ENCODE peak calls at places on chromosomes 6 and 20, in seven cellular contexts. W is SJSA1, K is astrocyte of the cerebellum, G is fibroblast of lung, U is sciatic nerve, M is HFF-Myc, E is WTC11. A is an unnamed sample.

GRCh38 chr6:31796993-31797385 is 1.4 kb upstream of the VARS1 start:
- DNase-seq in W (no peak), K (no peak), G (no peak), U (no peak), M (no peak), E (no peak), A (no peak)

GRCh38 chr20:56833427-56833826 is 204.3 kb downstream of the TFAP2C start:
- DNase-seq in W (no peak), K (no peak), G (no peak), U (no peak), M (no peak), E (no peak), A (no peak)

GRCh38 chr20:10447028-10447427 is 11.9 kb downstream of the SLX4IP start:
- DNase-seq in W (no peak), K (peak), G (peak), U (no peak), M (peak), E (no peak), A (peak)

GRCh38 chr20:49508435-49509199 is 26.1 kb upstream of the KCNB1 start:
- DNase-seq in W (no peak), K (peak), G (peak), U (no peak), M (peak), E (no peak), A (peak)

GRCh38 chr6:129029778-129030177 is 146.8 kb downstream of the LAMA2 start:
- DNase-seq in W (no peak), K (no peak), G (no peak), U (no peak), M (no peak), E (no peak), A (peak)

GRCh38 chr6:15268130-15268908 is 22.4 kb downstream of the JARID2 start:
- DNase-seq in W (no peak), K (no peak), G (no peak), U (no peak), M (no peak), E (peak), A (no peak)

GRCh38 chr6:17867880-17868279 is 119.6 kb downstream of the KIF13A start:
- DNase-seq in W (peak), K (peak), G (peak), U (no peak), M (peak), E (no peak), A (peak)

GRCh38 chr20:17797163-17797562 is 97.4 kb downstream of the BANF2 start:
- DNase-seq in W (no peak), K (no peak), G (no peak), U (no peak), M (no peak), E (no peak), A (no peak)

GRCh38 chr6:45555981-45556771 is 178.4 kb upstream of the SUPT3H start:
- DNase-seq in W (no peak), K (no peak), G (peak), U (no peak), M (peak), E (no peak), A (peak)

GRCh38 chr20:21272279-21272678 is 30.9 kb upstream of the XRN2 start:
- DNase-seq in W (no peak), K (no peak), G (peak), U (no peak), M (no peak), E (no peak), A (peak)

GRCh38 chr20:50690979-50691584 is at the start of gene RIPOR3:
- DNase-seq in W (no peak), K (no peak), G (peak), U (no peak), M (no peak), E (peak), A (no peak)

GRCh38 chr6:82842721-82843120 is 222.9 kb downstream of the UBE3D start:
- DNase-seq in W (peak), K (peak), G (peak), U (no peak), M (peak), E (no peak), A (peak)

GRCh38 chr20:44805991-44806729 is 4.2 kb downstream of the RIMS4 start:
- DNase-seq in W (no peak), K (no peak), G (peak), U (peak), M (peak), E (peak), A (peak)

GRCh38 chr20:24576447-24576846 is 107.0 kb downstream of the SYNDIG1 start:
- DNase-seq in W (no peak), K (no peak), G (no peak), U (no peak), M (no peak), E (no peak), A (no peak)

GRCh38 chr6:24064106-24064505 is 61.9 kb upstream of the NRSN1 start:
- DNase-seq in W (no peak), K (no peak), G (peak), U (no peak), M (no peak), E (peak), A (no peak)

GRCh38 chr20:36988494-36988966 is 37.0 kb upstream of the SAMHD1 start:
- DNase-seq in W (no peak), K (no peak), G (peak), U (no peak), M (peak), E (no peak), A (no peak)

GRCh38 chr6:151301547-151301946 is 61.8 kb downstream of the AKAP12 start:
- DNase-seq in W (no peak), K (no peak), G (no peak), U (no peak), M (no peak), E (no peak), A (no peak)

GRCh38 chr6:140316966-140317365 is 942.5 kb upstream of the CITED2 start:
- DNase-seq in W (no peak), K (no peak), G (no peak), U (no peak), M (no peak), E (no peak), A (no peak)

GRCh38 chr20:49973964-49974363 is 8.8 kb upstream of the SNAI1 start:
- DNase-seq in W (no peak), K (no peak), G (no peak), U (no peak), M (no peak), E (no peak), A (no peak)

GRCh38 chr6:44356432-44356950 is 14.0 kb downstream of the SPATS1 start:
- DNase-seq in W (peak), K (no peak), G (no peak), U (no peak), M (no peak), E (no peak), A (no peak)

GRCh38 chr6:65642776-65643175 is 64.2 kb downstream of the EYS start:
- DNase-seq in W (no peak), K (no peak), G (no peak), U (no peak), M (no peak), E (no peak), A (no peak)

GRCh38 chr6:154112181-154112809 is 73.3 kb downstream of the OPRM1 start:
- DNase-seq in W (no peak), K (no peak), G (peak), U (no peak), M (no peak), E (no peak), A (peak)

GRCh38 chr6:13811627-13812358 is 2.6 kb downstream of the MCUR1 start:
- DNase-seq in W (no peak), K (no peak), G (no peak), U (no peak), M (no peak), E (no peak), A (no peak)

GRCh38 chr6:129890164-129890563 is 29.0 kb upstream of the TMEM244 start:
- DNase-seq in W (no peak), K (peak), G (peak), U (no peak), M (no peak), E (no peak), A (peak)

GRCh38 chr20:32149566-32150170 is 40.2 kb downstream of the TM9SF4 start:
- DNase-seq in W (no peak), K (no peak), G (peak), U (no peak), M (no peak), E (no peak), A (no peak)

GRCh38 chr6:146990821-146991798 is 213.1 kb upstream of the STXBP5 start:
- DNase-seq in W (no peak), K (no peak), G (peak), U (no peak), M (no peak), E (no peak), A (peak)